ENCODE peak calls at places on chromosome 11, in four cellular contexts. Q is effector memory CD4-positive, alpha-beta T cell; A is uterus; F is AG04450. H is an unnamed sample.

GRCh38 chr11:9680028-9680427 is 16.2 kb downstream of the SWAP70 start:
- DNase-seq in A (no peak), F (no peak), Q (no peak), H (no peak)

GRCh38 chr11:102589047-102589459 is 36.1 kb downstream of the MMP20 start:
- DNase-seq in F (no peak), A (no peak), Q (no peak), H (no peak)

GRCh38 chr11:72573380-72573949 is 100.8 kb downstream of the PDE2A start:
- DNase-seq in F (no peak), A (no peak), Q (no peak), H (no peak)

GRCh38 chr11:128686745-128687177 is 7.1 kb upstream of the FLI1 start:
- DNase-seq in A (no peak), Q (no peak), F (no peak), H (peak)

GRCh38 chr11:86052697-86053641 is 15.9 kb downstream of the PICALM start:
- DNase-seq in A (no peak), F (no peak), Q (no peak), H (no peak)

GRCh38 chr11:86360775-86361395 is 13.8 kb upstream of the CCDC81 start:
- DNase-seq in Q (no peak), F (peak), A (no peak), H (no peak)

GRCh38 chr11:118291453-118291852 is 13.1 kb upstream of the CD3E start:
- DNase-seq in F (no peak), Q (no peak), A (no peak), H (no peak)

GRCh38 chr11:124800226-124800929 is at the start of gene MSANTD2:
- DNase-seq in F (peak), A (peak), Q (peak), H (peak)

GRCh38 chr11:94746721-94747120 is 21.4 kb upstream of the AMOTL1 start:
- DNase-seq in A (no peak), F (no peak), Q (no peak), H (no peak)

GRCh38 chr11:121661796-121662508 is 209.2 kb upstream of the SORL1-AS1 start:
- DNase-seq in F (peak), A (no peak), Q (no peak), H (no peak)

GRCh38 chr11:122817121-122817520 is 21.2 kb upstream of the CRTAM start:
- DNase-seq in A (no peak), F (no peak), Q (no peak), H (no peak)

GRCh38 chr11:45468265-45468856 is 182.2 kb upstream of the SYT13 start:
- DNase-seq in A (no peak), F (no peak), Q (no peak), H (no peak)

GRCh38 chr11:128745296-128746183 is 51.7 kb downstream of the FLI1 start:
- DNase-seq in A (no peak), Q (no peak), F (no peak), H (no peak)

DNA sequence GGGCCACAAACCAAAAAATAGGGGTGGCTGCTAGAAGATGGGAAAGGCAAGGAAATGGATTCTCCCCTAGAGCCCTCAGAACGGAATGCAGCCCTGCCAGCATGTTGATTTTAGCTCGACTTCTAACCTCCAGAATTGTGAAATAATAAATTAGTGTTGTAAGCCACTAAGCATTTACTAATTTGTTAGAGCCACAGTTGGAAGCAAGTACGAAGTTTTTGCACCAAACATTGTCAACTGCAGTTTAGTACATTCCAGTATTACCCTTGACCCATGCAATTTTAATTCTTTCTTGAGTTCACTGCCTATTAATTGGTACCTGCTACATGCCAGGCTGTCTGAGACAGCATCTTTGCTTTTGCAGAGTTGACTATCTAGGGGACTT is 32.2 kb downstream of the PARVA start:
- DNase-seq in A (no peak), Q (no peak), F (no peak), H (no peak)
- H3K27ac ChIP-seq in A (peak), Q (no peak), F (peak), H (no peak)

GRCh38 chr11:59283825-59284772 is 71.4 kb upstream of the MPEG1 start:
- DNase-seq in F (peak), A (peak), Q (no peak), H (peak)

GRCh38 chr11:59285716-59286260 is 72.9 kb upstream of the OR5AN1 start:
- DNase-seq in Q (no peak), F (no peak), A (no peak), H (no peak)

GRCh38 chr11:59283311-59283710 is 70.6 kb upstream of the MPEG1 start:
- DNase-seq in Q (no peak), F (no peak), A (no peak), H (no peak)

GRCh38 chr11:59281177-59281576 is 68.5 kb upstream of the MPEG1 start:
- DNase-seq in Q (no peak), A (no peak), F (no peak), H (no peak)

DNA sequence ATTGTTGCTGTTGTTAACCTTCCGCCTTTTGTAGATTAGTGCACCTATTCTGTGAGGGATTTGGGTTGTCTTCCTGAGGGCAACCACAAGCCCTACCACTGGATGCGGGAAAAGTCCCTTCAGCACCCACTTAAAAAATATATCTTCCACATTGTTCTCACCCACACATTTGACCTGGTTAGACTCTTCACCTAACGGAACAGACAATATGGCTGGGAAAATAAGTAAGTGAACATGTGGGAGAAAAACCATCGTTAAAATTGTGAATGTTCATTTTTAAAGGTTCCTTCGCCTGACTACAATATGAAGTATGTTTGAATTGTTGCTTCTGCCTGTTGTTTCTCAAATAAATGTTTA is 72.0 kb upstream of the MPEG1 start:
- DNase-seq in Q (no peak), A (no peak), F (no peak), H (no peak)
- H3K4me3 ChIP-seq in Q (no peak), A (no peak), F (no peak), H (no peak)

DNA sequence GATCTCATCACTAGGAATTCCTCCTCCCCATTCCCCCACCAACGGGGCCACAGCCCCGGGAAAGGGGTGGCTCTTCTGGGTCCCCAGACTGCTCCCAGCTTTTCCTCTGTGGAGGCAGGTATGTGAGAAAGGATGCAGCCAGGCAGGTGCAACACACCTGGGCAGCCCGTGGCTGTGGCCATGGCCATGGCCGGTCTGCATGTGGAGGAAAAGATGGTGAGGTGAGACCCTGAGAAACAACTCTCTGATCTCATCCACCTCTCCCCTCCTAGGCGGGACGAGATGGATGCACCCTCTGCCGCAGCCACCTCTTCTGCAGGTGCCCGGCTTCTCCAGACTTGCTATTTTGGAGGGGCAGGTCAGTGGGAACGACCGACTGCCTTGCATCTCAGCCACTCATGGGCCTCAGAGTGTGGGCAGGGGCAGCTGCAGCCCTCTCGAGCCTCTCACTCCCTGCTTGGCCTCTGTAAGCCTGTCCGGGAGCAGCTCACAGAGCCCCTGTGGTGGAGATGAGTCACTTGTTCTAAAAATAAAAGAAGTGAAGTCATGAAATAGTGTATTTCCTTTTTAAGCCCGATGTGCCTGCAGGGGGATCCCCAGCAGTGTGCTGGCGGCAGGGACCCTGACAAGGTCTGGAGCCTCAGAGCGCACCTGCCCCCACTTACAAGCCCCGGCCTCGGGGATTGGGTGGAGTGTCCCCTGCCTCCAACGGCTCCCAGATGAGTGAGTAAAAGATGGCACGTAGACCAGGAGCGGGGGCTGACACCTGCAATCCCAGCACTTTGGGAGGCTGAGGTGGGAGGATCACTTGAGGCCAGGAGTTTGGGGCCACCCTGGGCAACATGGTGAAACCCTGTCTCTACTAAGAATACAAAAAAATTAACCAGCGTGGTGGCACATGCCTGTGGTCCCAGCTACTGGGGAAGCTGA is 10.7 kb downstream of the SMIM38 start:
- DNase-seq in A (peak), F (peak), Q (no peak), H (no peak)
- H3K27ac ChIP-seq in A (peak), F (peak), Q (no peak), H (no peak)

DNA sequence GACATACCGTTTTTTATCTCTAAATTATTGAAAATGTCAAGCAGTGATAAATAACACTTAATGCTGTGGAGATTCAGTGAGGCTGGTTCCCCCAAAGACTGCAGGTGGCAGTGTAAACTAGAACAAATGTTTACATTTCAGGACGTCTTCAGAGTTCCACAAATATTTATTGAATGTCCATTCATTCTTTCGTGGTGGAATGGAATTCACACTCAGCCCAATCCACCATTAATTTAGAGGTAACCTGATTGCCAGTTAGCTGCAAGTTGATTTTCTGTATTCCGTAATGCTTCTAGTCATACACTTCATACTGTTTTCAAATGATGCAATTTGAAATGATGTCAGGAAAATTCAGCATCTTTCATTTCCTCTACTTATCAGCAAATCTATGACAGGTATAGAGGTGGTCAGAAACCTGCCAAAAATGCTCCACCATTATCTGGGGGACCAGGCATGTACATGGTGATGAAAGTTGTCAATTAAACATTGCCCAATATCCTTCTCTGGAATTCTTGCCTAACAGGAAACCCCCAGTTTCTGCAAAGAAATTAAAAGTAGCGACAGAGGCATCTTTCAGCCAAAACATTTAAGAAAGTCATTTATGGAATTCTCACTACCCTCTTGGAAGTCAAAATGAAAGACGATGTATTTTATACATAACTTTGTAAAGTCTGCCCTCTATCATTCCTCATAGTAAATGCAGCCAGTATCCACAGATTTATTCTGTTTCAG is 94.3 kb upstream of the BMAL1 start:
- DNase-seq in A (no peak), F (no peak), Q (no peak), H (no peak)
- H3K4me3 ChIP-seq in A (no peak), F (peak), Q (no peak), H (no peak)

GRCh38 chr11:47171057-47171838 is 5.4 kb downstream of the ARFGAP2 start:
- DNase-seq in A (no peak), Q (no peak), F (no peak), H (no peak)
- H3K27ac ChIP-seq in A (no peak), Q (no peak), F (no peak), H (no peak)